ENCODE peak calls at places on chromosomes 16 and 17, in eight cellular contexts. E, Y, T, L, J, K, W and F are unnamed samples.

GRCh38 chr16:30570621-30571443 is 682 bp downstream of the ZNF688 start:
- DNase-seq in E (no peak), Y (no peak), T (peak; percentile 53), L (peak; percentile 48), J (peak; percentile 7), K (no peak), W (peak; percentile 36), F (no peak)

GRCh38 chr17:52036416-52036815 is 122.1 kb downstream of the CA10 start:
- DNase-seq in E (no peak), Y (no peak), T (no peak), L (no peak), J (no peak), K (no peak), W (no peak), F (no peak)

GRCh38 chr16:1127101-1127500 is 25.8 kb upstream of the CACNA1H start:
- DNase-seq in E (no peak), Y (no peak), T (no peak), L (no peak), J (no peak), K (no peak), W (no peak), F (no peak)

GRCh38 chr16:73793286-73793685 is 503.3 kb upstream of the PSMD7 start:
- DNase-seq in E (no peak), Y (no peak), T (no peak), L (no peak), J (no peak), K (no peak), W (no peak), F (no peak)

GRCh38 chr16:12499032-12499735 is 304.5 kb downstream of the CPPED1 start:
- DNase-seq in E (no peak), Y (no peak), T (no peak), L (no peak), J (no peak), K (no peak), W (no peak), F (no peak)

GRCh38 chr17:55897301-55897700 is 146.4 kb downstream of the PCTP start:
- DNase-seq in E (no peak), Y (no peak), T (no peak), L (no peak), J (no peak), K (no peak), W (peak; percentile 39), F (no peak)

GRCh38 chr17:42603318-42603717 is 5.9 kb downstream of the RETREG3 start:
- DNase-seq in E (no peak), Y (no peak), T (no peak), L (peak; percentile 54), J (no peak), K (no peak), W (no peak), F (no peak)

GRCh38 chr17:52724578-52724977 is 566.1 kb upstream of the CA10 start:
- DNase-seq in E (no peak), Y (no peak), T (no peak), L (no peak), J (no peak), K (no peak), W (no peak), F (no peak)

GRCh38 chr17:54969658-54970572 is 1.4 kb downstream of the STXBP4 start:
- DNase-seq in E (no peak), Y (no peak), T (no peak), L (peak; percentile 10), J (peak; percentile 5), K (no peak), W (no peak), F (no peak)

GRCh38 chr17:42609182-42609813 is at the start of the genes RETREG3 and TUBG1:
- DNase-seq in E (peak; percentile 99), Y (peak; percentile 99), T (peak; percentile 99), L (peak; percentile 100), J (peak; percentile 98), K (peak; percentile 99), W (peak; percentile 99), F (peak; percentile 98)

GRCh38 chr17:49990921-49991320 is 4.1 kb downstream of the DLX3 start:
- DNase-seq in E (no peak), Y (no peak), T (no peak), L (no peak), J (no peak), K (no peak), W (no peak), F (no peak)

GRCh38 chr16:9259914-9260608 is 168.6 kb downstream of the HAPSTR1 start:
- DNase-seq in E (no peak), Y (no peak), T (no peak), L (no peak), J (no peak), K (no peak), W (no peak), F (no peak)

GRCh38 chr17:76370261-76370993 is 14.0 kb upstream of the SPHK1 start:
- DNase-seq in E (peak; percentile 80), Y (no peak), T (peak; percentile 54), L (no peak), J (peak; percentile 56), K (no peak), W (peak; percentile 91), F (no peak)

GRCh38 chr17:40058151-40058784 is 4.1 kb upstream of the MED24 start:
- DNase-seq in E (no peak), Y (no peak), T (no peak), L (no peak), J (no peak), K (no peak), W (no peak), F (peak; percentile 33)

GRCh38 chr17:69961488-69962145 is 113.4 kb upstream of the KCNJ16 start:
- DNase-seq in E (peak; percentile 67), Y (no peak), T (no peak), L (no peak), J (no peak), K (no peak), W (no peak), F (no peak)

GRCh38 chr17:13346996-13347762 is 254.6 kb downstream of the HS3ST3A1 start:
- DNase-seq in E (peak; percentile 86), Y (no peak), T (no peak), L (no peak), J (peak; percentile 2), K (no peak), W (no peak), F (no peak)

GRCh38 chr16:50306287-50306686 is 39.9 kb downstream of the ADCY7 start:
- DNase-seq in E (no peak), Y (no peak), T (no peak), L (no peak), J (no peak), K (no peak), W (no peak), F (no peak)

GRCh38 chr16:50547340-50547865 is 793 bp upstream of the NKD1 start:
- DNase-seq in E (no peak), Y (peak; percentile 45), T (peak; percentile 57), L (peak; percentile 81), J (peak; percentile 10), K (peak; percentile 87), W (peak; percentile 51), F (peak; percentile 4)

GRCh38 chr17:47208744-47209488 is at the start of gene MYL4:
- DNase-seq in E (no peak), Y (no peak), T (no peak), L (peak; percentile 49), J (no peak), K (no peak), W (no peak), F (no peak)

GRCh38 chr16:84423416-84423837 is 55.1 kb downstream of the ATP2C2 start:
- DNase-seq in E (no peak), Y (no peak), T (peak; percentile 8), L (peak; percentile 76), J (peak; percentile 48), K (no peak), W (no peak), F (peak; percentile 15)

GRCh38 chr17:76562734-76563148 is 22.9 kb downstream of the PRCD start:
- DNase-seq in E (peak; percentile 72), Y (no peak), T (no peak), L (peak; percentile 41), J (no peak), K (no peak), W (peak; percentile 67), F (no peak)

GRCh38 chr16:88103581-88104188 is 152.5 kb downstream of the BANP start:
- DNase-seq in E (no peak), Y (no peak), T (peak; percentile 10), L (peak; percentile 22), J (no peak), K (no peak), W (no peak), F (no peak)

GRCh38 chr17:40901981-40902862 is 17.2 kb upstream of the KRT20 start:
- DNase-seq in E (no peak), Y (no peak), T (no peak), L (no peak), J (peak; percentile 95), K (no peak), W (no peak), F (no peak)

GRCh38 chr17:38663964-38664644 is 10.7 kb downstream of the EPOP start:
- DNase-seq in E (no peak), Y (no peak), T (no peak), L (no peak), J (no peak), K (no peak), W (no peak), F (no peak)

GRCh38 chr16:80122155-80122554 is 418.6 kb upstream of the DYNLRB2 start:
- DNase-seq in E (no peak), Y (no peak), T (no peak), L (no peak), J (no peak), K (no peak), W (peak; percentile 56), F (peak; percentile 41)